ENCODE peak calls at places on chromosomes 11 and 22, in five cellular contexts. One of them, this sample, is unnamed. For H3K9me3, the result is how much of the 10 kb centered on the place peaks cover.

GRCh38 chr11:10322830-10323792 is 18.2 kb downstream of the ADM start:
- DNase-seq in ovary: no peak
- DNase-seq in adrenal gland: peak
- DNase-seq in fibroblast of lung: peak
- DNase-seq in colonic mucosa: peak
- DNase-seq in this sample: no peak

GRCh38 chr11:86896486-86896885 is 58.7 kb downstream of the FZD4 start:
- DNase-seq in ovary: no peak
- DNase-seq in adrenal gland: no peak
- DNase-seq in fibroblast of lung: peak
- DNase-seq in colonic mucosa: no peak
- DNase-seq in this sample: no peak

GRCh38 chr11:105635466-105635865 is 25.6 kb downstream of the GRIA4 start:
- DNase-seq in ovary: no peak
- DNase-seq in adrenal gland: no peak
- DNase-seq in fibroblast of lung: no peak
- DNase-seq in colonic mucosa: no peak
- DNase-seq in this sample: no peak

GRCh38 chr22:23062616-23063538 is 7.4 kb upstream of the GNAZ start:
- DNase-seq in ovary: peak
- DNase-seq in adrenal gland: no peak
- DNase-seq in fibroblast of lung: no peak
- DNase-seq in colonic mucosa: no peak
- DNase-seq in this sample: no peak

GRCh38 chr11:112925516-112926310 is 35.5 kb upstream of the NCAM1 start:
- DNase-seq in ovary: no peak
- DNase-seq in adrenal gland: no peak
- DNase-seq in fibroblast of lung: no peak
- DNase-seq in colonic mucosa: no peak
- DNase-seq in this sample: no peak

GRCh38 chr11:134332189-134332631 is 422 bp downstream of the GLB1L2 start:
- DNase-seq in ovary: no peak
- DNase-seq in adrenal gland: no peak
- DNase-seq in fibroblast of lung: no peak
- DNase-seq in colonic mucosa: peak
- DNase-seq in this sample: peak

GRCh38 chr11:65892661-65893317 is 2.3 kb downstream of the CCDC85B start:
- DNase-seq in ovary: no peak
- DNase-seq in adrenal gland: no peak
- DNase-seq in fibroblast of lung: no peak
- DNase-seq in colonic mucosa: no peak
- DNase-seq in this sample: no peak

GRCh38 chr11:102177974-102178631 is 67.9 kb downstream of the YAP1 start:
- DNase-seq in ovary: no peak
- DNase-seq in adrenal gland: no peak
- DNase-seq in fibroblast of lung: peak
- DNase-seq in colonic mucosa: no peak
- DNase-seq in this sample: no peak

GRCh38 chr11:74018331-74019005 is 9.6 kb upstream of the UCP3 start:
- DNase-seq in ovary: peak
- DNase-seq in adrenal gland: peak
- DNase-seq in fibroblast of lung: peak
- DNase-seq in colonic mucosa: peak
- DNase-seq in this sample: no peak

GRCh38 chr11:36254739-36255138 is 34.5 kb downstream of the COMMD9 start:
- DNase-seq in ovary: no peak
- DNase-seq in adrenal gland: no peak
- DNase-seq in fibroblast of lung: peak
- DNase-seq in colonic mucosa: no peak
- DNase-seq in this sample: no peak

GRCh38 chr11:20038364-20038893 is 121.8 kb downstream of the DBX1 start:
- DNase-seq in ovary: no peak
- DNase-seq in adrenal gland: no peak
- DNase-seq in fibroblast of lung: no peak
- DNase-seq in colonic mucosa: no peak
- DNase-seq in this sample: no peak

GRCh38 chr11:62876712-62877111 is 4.0 kb upstream of the SLC3A2 start:
- DNase-seq in ovary: no peak
- DNase-seq in adrenal gland: no peak
- DNase-seq in fibroblast of lung: no peak
- DNase-seq in colonic mucosa: no peak
- DNase-seq in this sample: no peak

GRCh38 chr22:25358421-25359170 is 139.2 kb downstream of the CRYBB2 start:
- DNase-seq in ovary: peak
- DNase-seq in adrenal gland: peak
- DNase-seq in fibroblast of lung: no peak
- DNase-seq in colonic mucosa: no peak
- DNase-seq in this sample: no peak

GRCh38 chr11:91639359-91639758 is 585.3 kb upstream of the FAT3 start:
- DNase-seq in ovary: no peak
- DNase-seq in adrenal gland: no peak
- DNase-seq in fibroblast of lung: no peak
- DNase-seq in colonic mucosa: no peak
- DNase-seq in this sample: no peak

GRCh38 chr11:8354622-8355417 is 91.1 kb upstream of the LMO1 start:
- DNase-seq in ovary: no peak
- DNase-seq in adrenal gland: no peak
- DNase-seq in fibroblast of lung: peak
- DNase-seq in colonic mucosa: no peak
- DNase-seq in this sample: no peak

GRCh38 chr11:8016396-8016949 is 29.3 kb downstream of the EIF3F start:
- DNase-seq in ovary: no peak
- DNase-seq in adrenal gland: no peak
- DNase-seq in fibroblast of lung: peak
- DNase-seq in colonic mucosa: peak
- DNase-seq in this sample: no peak

GRCh38 chr22:49408102-49408836 is 419.4 kb downstream of the BRD1 start:
- DNase-seq in ovary: no peak
- DNase-seq in adrenal gland: no peak
- DNase-seq in fibroblast of lung: no peak
- DNase-seq in colonic mucosa: no peak
- DNase-seq in this sample: no peak

GRCh38 chr11:106840993-106841392 is 177.3 kb downstream of the GUCY1A2 start:
- DNase-seq in ovary: no peak
- DNase-seq in adrenal gland: no peak
- DNase-seq in fibroblast of lung: no peak
- DNase-seq in colonic mucosa: no peak
- DNase-seq in this sample: no peak

GRCh38 chr11:2775626-2776350 is 76.0 kb upstream of the KCNQ1OT1 start:
- DNase-seq in ovary: peak
- DNase-seq in adrenal gland: peak
- DNase-seq in fibroblast of lung: no peak
- DNase-seq in colonic mucosa: peak
- DNase-seq in this sample: peak

GRCh38 chr22:31944700-31945477 is 554 bp downstream of the YWHAH start:
- DNase-seq in ovary: peak
- DNase-seq in adrenal gland: peak
- DNase-seq in fibroblast of lung: no peak
- DNase-seq in colonic mucosa: peak
- DNase-seq in this sample: peak

GRCh38 chr11:2832718-2833020 is 52.9 kb downstream of the CDKN1C start:
- DNase-seq in ovary: no peak
- DNase-seq in adrenal gland: no peak
- DNase-seq in fibroblast of lung: no peak
- DNase-seq in colonic mucosa: no peak
- DNase-seq in this sample: no peak

GRCh38 chr11:111520565-111520964 is 6.0 kb downstream of the HOATZ start:
- DNase-seq in ovary: no peak
- DNase-seq in adrenal gland: no peak
- DNase-seq in fibroblast of lung: peak
- DNase-seq in colonic mucosa: no peak
- DNase-seq in this sample: no peak

GRCh38 chr22:28544431-28544868 is 135.2 kb downstream of the TTC28 start:
- DNase-seq in ovary: no peak
- DNase-seq in adrenal gland: peak
- DNase-seq in fibroblast of lung: peak
- DNase-seq in colonic mucosa: no peak
- DNase-seq in this sample: no peak

GRCh38 chr11:65390099-65390941 is 3.9 kb downstream of the FRMD8 start:
- DNase-seq in ovary: no peak
- DNase-seq in adrenal gland: peak
- DNase-seq in fibroblast of lung: peak
- DNase-seq in colonic mucosa: no peak
- DNase-seq in this sample: no peak

GRCh38 chr11:86753376-86753775 is 47.0 kb upstream of the PRSS23 start:
- DNase-seq in ovary: no peak
- DNase-seq in adrenal gland: no peak
- DNase-seq in fibroblast of lung: no peak
- DNase-seq in colonic mucosa: no peak
- DNase-seq in this sample: no peak

GRCh38 chr22:46025973-46026906 is 49.3 kb upstream of the WNT7B start:
- DNase-seq in ovary: peak
- DNase-seq in adrenal gland: peak
- DNase-seq in fibroblast of lung: no peak
- DNase-seq in colonic mucosa: no peak
- DNase-seq in this sample: no peak

GRCh38 chr11:125110506-125110905 is 920 bp downstream of the TMEM218 start:
- DNase-seq in ovary: no peak
- DNase-seq in adrenal gland: no peak
- DNase-seq in fibroblast of lung: peak
- DNase-seq in colonic mucosa: no peak
- DNase-seq in this sample: no peak

DNA sequence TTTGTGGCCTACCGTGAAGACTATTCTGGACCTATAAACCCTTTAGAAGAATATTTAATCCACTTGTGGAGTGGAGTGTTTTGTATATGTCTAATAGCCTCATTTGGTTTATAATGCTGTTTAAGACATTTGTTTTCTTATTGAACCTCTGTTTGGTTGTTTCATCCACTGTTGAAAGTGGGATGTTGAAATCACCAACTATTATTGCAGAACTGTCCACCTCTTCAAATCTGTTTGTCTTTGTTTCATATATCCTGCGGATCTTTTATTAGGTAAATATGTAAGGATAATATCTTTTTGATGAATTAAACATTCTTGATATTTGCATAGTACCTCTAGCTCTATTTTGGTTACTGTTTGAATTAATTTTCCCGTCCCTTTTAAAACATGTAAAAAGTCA is 49.1 kb downstream of the XKR3 start:
- DNase-seq in ovary: no peak
- DNase-seq in adrenal gland: no peak
- DNase-seq in fibroblast of lung: no peak
- DNase-seq in colonic mucosa: no peak
- DNase-seq in this sample: no peak
- H3K9me3 ChIP-seq in ovary: under half
- H3K9me3 ChIP-seq in adrenal gland: under half
- H3K9me3 ChIP-seq in fibroblast of lung: under half
- H3K9me3 ChIP-seq in colonic mucosa: under half
- H3K9me3 ChIP-seq in this sample: under half

GRCh38 chr11:1106387-1106786 is 31.7 kb downstream of the MUC2 start:
- DNase-seq in ovary: no peak
- DNase-seq in adrenal gland: no peak
- DNase-seq in fibroblast of lung: no peak
- DNase-seq in colonic mucosa: no peak
- DNase-seq in this sample: no peak

GRCh38 chr11:1105183-1105565 is 30.5 kb downstream of the MUC2 start:
- DNase-seq in ovary: no peak
- DNase-seq in adrenal gland: no peak
- DNase-seq in fibroblast of lung: no peak
- DNase-seq in colonic mucosa: no peak
- DNase-seq in this sample: no peak

GRCh38 chr11:1109101-1109917 is 34.6 kb downstream of the MUC2 start:
- DNase-seq in ovary: no peak
- DNase-seq in adrenal gland: no peak
- DNase-seq in fibroblast of lung: no peak
- DNase-seq in colonic mucosa: no peak
- DNase-seq in this sample: no peak

GRCh38 chr11:1108246-1108900 is 33.7 kb downstream of the MUC2 start:
- DNase-seq in ovary: no peak
- DNase-seq in adrenal gland: no peak
- DNase-seq in fibroblast of lung: no peak
- DNase-seq in colonic mucosa: no peak
- DNase-seq in this sample: no peak

DNA sequence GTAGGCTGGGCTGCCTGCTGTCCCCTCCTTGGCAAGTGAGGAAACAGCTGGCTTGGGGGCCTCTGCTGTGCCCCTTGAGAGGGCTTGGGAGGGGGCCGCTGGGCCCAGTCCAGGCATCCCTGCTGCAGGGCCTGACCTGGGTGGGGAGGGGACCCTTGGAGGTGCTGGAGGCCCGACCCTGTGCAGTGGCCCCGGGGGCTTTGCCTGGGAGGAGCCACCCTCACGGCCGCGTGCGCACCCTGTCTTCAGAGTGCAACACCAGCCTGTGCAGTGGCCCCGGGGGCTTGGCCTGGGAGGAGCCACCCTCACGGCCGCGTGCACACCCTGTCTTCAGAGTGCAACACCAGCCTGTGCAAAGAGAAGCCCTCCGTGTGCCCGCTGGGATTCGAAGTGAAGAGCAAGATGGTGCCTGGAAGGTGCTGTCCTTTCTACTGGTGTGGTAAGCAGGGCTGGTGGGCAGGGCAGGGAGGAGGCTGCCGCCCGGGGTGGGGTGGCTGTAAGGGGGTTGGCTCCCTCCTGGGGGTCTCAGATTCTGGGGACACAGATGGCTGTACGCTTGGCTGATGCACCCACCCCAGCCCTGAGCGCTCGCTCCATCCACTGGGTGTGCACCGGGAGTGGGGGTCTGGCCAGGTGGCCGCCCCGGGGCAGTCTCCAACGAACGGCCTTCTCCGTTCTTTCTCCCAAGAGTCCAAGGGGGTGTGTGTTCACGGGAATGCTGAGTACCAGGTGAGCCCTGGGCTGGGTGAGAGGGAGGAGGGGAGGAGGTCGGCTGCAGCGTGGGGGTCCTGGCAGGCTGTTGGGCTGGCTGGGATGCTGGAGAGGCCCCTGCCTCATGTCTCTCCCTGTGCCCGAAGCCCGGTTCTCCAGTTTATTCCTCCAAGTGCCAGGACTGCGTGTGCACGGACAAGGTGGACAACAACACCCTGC is 32.9 kb downstream of the MUC2 start:
- DNase-seq in ovary: no peak
- DNase-seq in adrenal gland: no peak
- DNase-seq in fibroblast of lung: no peak
- DNase-seq in colonic mucosa: no peak
- DNase-seq in this sample: no peak
- H3K9me3 ChIP-seq in ovary: under half
- H3K9me3 ChIP-seq in adrenal gland: under half
- H3K9me3 ChIP-seq in fibroblast of lung: under half
- H3K9me3 ChIP-seq in colonic mucosa: under half
- H3K9me3 ChIP-seq in this sample: under half

GRCh38 chr11:70879601-70880285 is 372.6 kb downstream of the SHANK2 start:
- DNase-seq in ovary: no peak
- DNase-seq in adrenal gland: no peak
- DNase-seq in fibroblast of lung: no peak
- DNase-seq in colonic mucosa: no peak
- DNase-seq in this sample: no peak
- H3K9me3 ChIP-seq in ovary: under half
- H3K9me3 ChIP-seq in adrenal gland: under half
- H3K9me3 ChIP-seq in fibroblast of lung: under half
- H3K9me3 ChIP-seq in colonic mucosa: under half
- H3K9me3 ChIP-seq in this sample: under half

DNA sequence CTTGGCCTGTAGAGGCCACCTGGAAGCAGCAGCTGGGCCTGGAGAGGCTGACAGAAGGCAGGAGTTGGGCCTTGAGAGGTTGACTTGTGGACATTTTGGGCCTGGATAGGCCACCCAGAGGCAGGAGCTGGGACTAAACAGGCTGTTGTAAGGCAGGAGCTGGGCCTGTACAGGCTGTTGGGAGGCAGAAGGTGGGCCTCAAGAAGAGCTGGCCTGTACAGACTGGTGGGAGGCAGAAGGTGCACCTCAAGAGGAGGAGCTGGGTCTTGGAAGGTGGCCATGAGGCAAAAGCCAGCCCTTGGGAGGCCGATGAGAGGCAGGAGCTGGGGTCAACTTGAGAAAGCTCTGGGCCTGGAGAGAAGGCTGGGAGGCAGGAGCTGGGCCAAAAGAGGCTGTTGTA is 45.3 kb downstream of the OR4C45 start:
- DNase-seq in ovary: no peak
- DNase-seq in adrenal gland: no peak
- DNase-seq in fibroblast of lung: no peak
- DNase-seq in colonic mucosa: no peak
- DNase-seq in this sample: no peak
- H3K9me3 ChIP-seq in ovary: under half
- H3K9me3 ChIP-seq in adrenal gland: under half
- H3K9me3 ChIP-seq in fibroblast of lung: under half
- H3K9me3 ChIP-seq in colonic mucosa: under half
- H3K9me3 ChIP-seq in this sample: under half